ENCODE peak calls at places on chromosome 19, in seven cellular contexts. One of them, this sample, is unnamed. For H3K36me3, the result is how much of the 10 kb centered on the place peaks cover.

GRCh38 chr19:12956446-12957388 is at the start of gene GADD45GIP1:
- DNase-seq in GM23338: peak
- DNase-seq in GM23248: peak
- DNase-seq in neural progenitor cell: peak
- DNase-seq in hepatocyte: peak
- DNase-seq in OCI-LY7: peak
- DNase-seq in SK-N-SH: peak
- DNase-seq in this sample: peak

GRCh38 chr19:2561895-2562294 is 86.0 kb downstream of the GADD45B start:
- DNase-seq in GM23338: no peak
- DNase-seq in GM23248: no peak
- DNase-seq in neural progenitor cell: no peak
- DNase-seq in hepatocyte: no peak
- DNase-seq in OCI-LY7: peak
- DNase-seq in SK-N-SH: no peak
- DNase-seq in this sample: no peak

GRCh38 chr19:18390075-18390909 is 4.3 kb downstream of the GDF15 start:
- DNase-seq in GM23338: no peak
- DNase-seq in GM23248: no peak
- DNase-seq in neural progenitor cell: no peak
- DNase-seq in hepatocyte: no peak
- DNase-seq in OCI-LY7: no peak
- DNase-seq in SK-N-SH: no peak
- DNase-seq in this sample: no peak

GRCh38 chr19:17097593-17098126 is 22.1 kb downstream of the MYO9B start:
- DNase-seq in GM23338: no peak
- DNase-seq in GM23248: peak
- DNase-seq in neural progenitor cell: no peak
- DNase-seq in hepatocyte: peak
- DNase-seq in OCI-LY7: no peak
- DNase-seq in SK-N-SH: no peak
- DNase-seq in this sample: peak

GRCh38 chr19:56836059-56836458 is 4.5 kb downstream of the PEG3 start:
- DNase-seq in GM23338: no peak
- DNase-seq in GM23248: no peak
- DNase-seq in neural progenitor cell: no peak
- DNase-seq in hepatocyte: no peak
- DNase-seq in OCI-LY7: no peak
- DNase-seq in SK-N-SH: no peak
- DNase-seq in this sample: no peak

GRCh38 chr19:16361254-16361653 is 36.6 kb downstream of the KLF2 start:
- DNase-seq in GM23338: no peak
- DNase-seq in GM23248: peak
- DNase-seq in neural progenitor cell: no peak
- DNase-seq in hepatocyte: no peak
- DNase-seq in OCI-LY7: no peak
- DNase-seq in SK-N-SH: no peak
- DNase-seq in this sample: no peak

GRCh38 chr19:51477343-51477742 is 996 bp upstream of the CEACAM18 start:
- DNase-seq in GM23338: no peak
- DNase-seq in GM23248: no peak
- DNase-seq in neural progenitor cell: no peak
- DNase-seq in hepatocyte: no peak
- DNase-seq in OCI-LY7: no peak
- DNase-seq in SK-N-SH: no peak
- DNase-seq in this sample: no peak

GRCh38 chr19:3840804-3841203 is 28.0 kb downstream of the ZFR2 start:
- DNase-seq in GM23338: no peak
- DNase-seq in GM23248: no peak
- DNase-seq in neural progenitor cell: no peak
- DNase-seq in hepatocyte: no peak
- DNase-seq in OCI-LY7: no peak
- DNase-seq in SK-N-SH: no peak
- DNase-seq in this sample: no peak

GRCh38 chr19:18940791-18941627 is at the start of gene HOMER3:
- DNase-seq in GM23338: peak
- DNase-seq in GM23248: peak
- DNase-seq in neural progenitor cell: peak
- DNase-seq in hepatocyte: peak
- DNase-seq in OCI-LY7: peak
- DNase-seq in SK-N-SH: peak
- DNase-seq in this sample: peak

GRCh38 chr19:47109541-47110375 is 3.8 kb downstream of the ZC3H4 start:
- DNase-seq in GM23338: peak
- DNase-seq in GM23248: peak
- DNase-seq in neural progenitor cell: no peak
- DNase-seq in hepatocyte: peak
- DNase-seq in OCI-LY7: peak
- DNase-seq in SK-N-SH: no peak
- DNase-seq in this sample: peak

GRCh38 chr19:16078311-16078758 is 2.0 kb downstream of the TPM4 start:
- DNase-seq in GM23338: no peak
- DNase-seq in GM23248: peak
- DNase-seq in neural progenitor cell: peak
- DNase-seq in hepatocyte: no peak
- DNase-seq in OCI-LY7: peak
- DNase-seq in SK-N-SH: no peak
- DNase-seq in this sample: peak

DNA sequence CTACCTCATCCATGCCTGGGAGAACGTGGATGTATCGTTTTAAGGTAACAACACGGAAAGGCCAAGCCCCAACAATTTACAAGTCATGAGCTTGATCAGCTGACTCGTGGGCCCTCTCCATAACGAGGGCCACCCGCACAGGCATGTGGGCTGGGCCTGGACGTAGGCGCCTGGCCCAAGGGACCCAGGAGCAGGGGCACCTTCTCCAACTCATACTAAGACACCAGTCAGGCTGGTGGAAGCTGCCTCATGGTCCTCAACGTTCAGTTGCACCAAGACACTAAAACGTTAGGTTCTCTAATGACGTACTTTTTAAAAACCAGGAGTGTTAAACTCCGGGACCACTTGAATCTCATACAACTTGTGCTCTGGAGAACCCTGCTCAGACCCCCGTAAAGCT is 21.8 kb upstream of the EIF3G start:
- DNase-seq in GM23338: no peak
- DNase-seq in GM23248: no peak
- DNase-seq in neural progenitor cell: no peak
- DNase-seq in hepatocyte: no peak
- DNase-seq in OCI-LY7: no peak
- DNase-seq in SK-N-SH: no peak
- DNase-seq in this sample: no peak
- H3K36me3 ChIP-seq in GM23338: half or more
- H3K36me3 ChIP-seq in GM23248: under half
- H3K36me3 ChIP-seq in neural progenitor cell: under half
- H3K36me3 ChIP-seq in hepatocyte: under half
- H3K36me3 ChIP-seq in OCI-LY7: half or more
- H3K36me3 ChIP-seq in SK-N-SH: half or more
- H3K36me3 ChIP-seq in this sample: half or more

GRCh38 chr19:46060012-46060411 is 19.2 kb upstream of the IGFL4 start:
- DNase-seq in GM23338: no peak
- DNase-seq in GM23248: no peak
- DNase-seq in neural progenitor cell: no peak
- DNase-seq in hepatocyte: no peak
- DNase-seq in OCI-LY7: peak
- DNase-seq in SK-N-SH: no peak
- DNase-seq in this sample: no peak
- H3K4me3 ChIP-seq in GM23338: no peak
- H3K4me3 ChIP-seq in GM23248: no peak
- H3K4me3 ChIP-seq in neural progenitor cell: no peak
- H3K4me3 ChIP-seq in hepatocyte: no peak
- H3K4me3 ChIP-seq in OCI-LY7: no peak
- H3K4me3 ChIP-seq in SK-N-SH: no peak
- H3K4me3 ChIP-seq in this sample: no peak

GRCh38 chr19:6828306-6828697 is 55.8 kb downstream of the VAV1 start:
- DNase-seq in GM23338: peak
- DNase-seq in GM23248: no peak
- DNase-seq in neural progenitor cell: no peak
- DNase-seq in hepatocyte: no peak
- DNase-seq in OCI-LY7: no peak
- DNase-seq in SK-N-SH: no peak
- DNase-seq in this sample: peak

GRCh38 chr19:6826281-6826920 is 53.9 kb downstream of the VAV1 start:
- DNase-seq in GM23338: no peak
- DNase-seq in GM23248: no peak
- DNase-seq in neural progenitor cell: no peak
- DNase-seq in hepatocyte: no peak
- DNase-seq in OCI-LY7: no peak
- DNase-seq in SK-N-SH: no peak
- DNase-seq in this sample: no peak

GRCh38 chr19:6825076-6825774 is 52.7 kb downstream of the VAV1 start:
- DNase-seq in GM23338: no peak
- DNase-seq in GM23248: no peak
- DNase-seq in neural progenitor cell: no peak
- DNase-seq in hepatocyte: no peak
- DNase-seq in OCI-LY7: no peak
- DNase-seq in SK-N-SH: no peak
- DNase-seq in this sample: no peak

GRCh38 chr19:6832412-6832811 is 55.0 kb upstream of the ADGRE1 start:
- DNase-seq in GM23338: no peak
- DNase-seq in GM23248: no peak
- DNase-seq in neural progenitor cell: no peak
- DNase-seq in hepatocyte: no peak
- DNase-seq in OCI-LY7: no peak
- DNase-seq in SK-N-SH: no peak
- DNase-seq in this sample: no peak

GRCh38 chr19:6828698-6829633 is 56.5 kb downstream of the VAV1 start:
- DNase-seq in GM23338: peak
- DNase-seq in GM23248: peak
- DNase-seq in neural progenitor cell: no peak
- DNase-seq in hepatocyte: no peak
- DNase-seq in OCI-LY7: peak
- DNase-seq in SK-N-SH: no peak
- DNase-seq in this sample: peak
- TF ChIP-seq EZH2phosphoT487 in GM23338: no peak
- TF ChIP-seq EZH2phosphoT487 in GM23248: no peak
- TF ChIP-seq EZH2phosphoT487 in neural progenitor cell: no peak
- TF ChIP-seq EZH2phosphoT487 in hepatocyte: no peak
- TF ChIP-seq EZH2phosphoT487 in OCI-LY7: no peak
- TF ChIP-seq EZH2phosphoT487 in SK-N-SH: no peak
- TF ChIP-seq EZH2phosphoT487 in this sample: no peak

GRCh38 chr19:32362318-32362691 is 16.9 kb downstream of the ZNF507 start:
- DNase-seq in GM23338: no peak
- DNase-seq in GM23248: no peak
- DNase-seq in neural progenitor cell: no peak
- DNase-seq in hepatocyte: no peak
- DNase-seq in OCI-LY7: no peak
- DNase-seq in SK-N-SH: no peak
- DNase-seq in this sample: no peak
- H3K36me3 ChIP-seq in GM23338: under half
- H3K36me3 ChIP-seq in GM23248: under half
- H3K36me3 ChIP-seq in neural progenitor cell: under half
- H3K36me3 ChIP-seq in hepatocyte: under half
- H3K36me3 ChIP-seq in OCI-LY7: half or more
- H3K36me3 ChIP-seq in SK-N-SH: half or more
- H3K36me3 ChIP-seq in this sample: under half

DNA sequence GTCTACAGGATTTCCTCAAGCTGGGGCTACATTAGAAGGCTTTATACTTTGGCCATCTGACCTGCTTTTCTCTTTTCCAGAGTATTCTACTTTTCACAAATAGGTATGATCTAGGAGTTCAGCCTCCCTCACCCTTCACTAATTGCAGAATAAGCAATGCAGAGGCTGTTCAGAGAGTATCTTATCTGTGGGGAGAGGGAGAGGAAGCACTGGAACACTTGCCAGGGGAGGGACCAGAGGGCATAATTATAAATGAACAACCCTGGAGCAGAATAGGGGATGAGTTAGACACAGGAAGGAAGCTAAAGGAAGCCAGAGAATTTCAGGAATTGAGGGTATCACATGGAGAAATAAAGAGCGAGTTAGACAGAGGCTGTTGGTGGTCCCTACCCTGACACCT is 29.9 kb downstream of the CEACAM1 start:
- DNase-seq in GM23338: no peak
- DNase-seq in GM23248: no peak
- DNase-seq in neural progenitor cell: no peak
- DNase-seq in hepatocyte: peak
- DNase-seq in OCI-LY7: no peak
- DNase-seq in SK-N-SH: no peak
- DNase-seq in this sample: no peak
- H3K4me3 ChIP-seq in GM23338: no peak
- H3K4me3 ChIP-seq in GM23248: no peak
- H3K4me3 ChIP-seq in neural progenitor cell: no peak
- H3K4me3 ChIP-seq in hepatocyte: no peak
- H3K4me3 ChIP-seq in OCI-LY7: peak
- H3K4me3 ChIP-seq in SK-N-SH: no peak
- H3K4me3 ChIP-seq in this sample: no peak

GRCh38 chr19:35716985-35717664 is 678 bp upstream of the KMT2B start:
- DNase-seq in GM23338: peak
- DNase-seq in GM23248: peak
- DNase-seq in neural progenitor cell: no peak
- DNase-seq in hepatocyte: peak
- DNase-seq in OCI-LY7: peak
- DNase-seq in SK-N-SH: peak
- DNase-seq in this sample: peak

GRCh38 chr19:35717665-35718344 is at the start of gene KMT2B:
- DNase-seq in GM23338: peak
- DNase-seq in GM23248: no peak
- DNase-seq in neural progenitor cell: peak
- DNase-seq in hepatocyte: peak
- DNase-seq in OCI-LY7: no peak
- DNase-seq in SK-N-SH: peak
- DNase-seq in this sample: peak

GRCh38 chr19:35720163-35720524 is 2.3 kb downstream of the KMT2B start:
- DNase-seq in GM23338: no peak
- DNase-seq in GM23248: no peak
- DNase-seq in neural progenitor cell: no peak
- DNase-seq in hepatocyte: no peak
- DNase-seq in OCI-LY7: no peak
- DNase-seq in SK-N-SH: no peak
- DNase-seq in this sample: no peak

GRCh38 chr19:35719402-35720162 is 1.8 kb downstream of the KMT2B start:
- DNase-seq in GM23338: no peak
- DNase-seq in GM23248: no peak
- DNase-seq in neural progenitor cell: no peak
- DNase-seq in hepatocyte: no peak
- DNase-seq in OCI-LY7: no peak
- DNase-seq in SK-N-SH: no peak
- DNase-seq in this sample: no peak

DNA sequence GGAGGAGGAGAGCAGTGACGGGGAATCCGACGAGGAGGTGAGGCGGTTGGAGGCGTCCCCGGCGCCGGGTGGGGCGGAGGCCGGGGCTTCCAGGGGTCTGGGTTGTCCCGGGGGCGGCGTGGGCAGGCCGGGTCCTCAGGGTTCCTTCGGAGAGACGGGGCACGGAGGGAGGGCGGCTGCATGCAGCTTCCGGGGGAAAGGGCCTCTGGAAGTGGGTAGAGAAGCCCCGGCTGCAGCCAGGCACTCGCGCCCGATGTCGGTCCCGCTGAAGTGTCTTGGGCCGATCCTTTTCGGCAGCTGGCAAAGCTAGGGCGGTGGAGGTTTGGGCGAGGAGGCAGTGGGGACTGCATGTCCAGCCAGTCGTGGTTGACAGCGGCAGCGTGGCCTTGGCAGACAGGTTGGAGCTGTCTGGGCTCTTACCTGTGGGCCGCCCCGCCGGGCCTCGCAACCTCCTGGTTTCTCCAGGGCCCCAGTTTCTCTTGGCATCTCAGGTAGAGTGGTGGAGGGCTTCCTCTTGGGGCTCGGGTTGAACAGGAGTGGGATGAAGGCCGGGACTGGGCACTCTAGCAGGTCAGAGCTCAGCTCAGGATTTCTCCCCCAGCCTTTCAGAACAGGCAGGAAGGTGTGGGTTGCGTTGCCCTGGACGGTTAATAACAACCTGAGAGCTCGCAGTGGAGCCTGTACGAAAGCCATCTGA is 690 bp downstream of the KMT2B start:
- DNase-seq in GM23338: peak
- DNase-seq in GM23248: peak
- DNase-seq in neural progenitor cell: no peak
- DNase-seq in hepatocyte: peak
- DNase-seq in OCI-LY7: peak
- DNase-seq in SK-N-SH: peak
- DNase-seq in this sample: peak
- TF ChIP-seq EZH2phosphoT487 in GM23338: no peak
- TF ChIP-seq EZH2phosphoT487 in GM23248: no peak
- TF ChIP-seq EZH2phosphoT487 in neural progenitor cell: no peak
- TF ChIP-seq EZH2phosphoT487 in hepatocyte: no peak
- TF ChIP-seq EZH2phosphoT487 in OCI-LY7: no peak
- TF ChIP-seq EZH2phosphoT487 in SK-N-SH: no peak
- TF ChIP-seq EZH2phosphoT487 in this sample: no peak